ENCODE peak calls at places on chromosomes 16 and 17, in eight cellular contexts. M, U, V, K, S, B, L and I are unnamed samples.

GRCh38 chr16:104828-105374 is 26.9 kb downstream of the MPG start:
- DNase-seq in B (no peak), U (no peak), M (no peak), V (no peak), S (no peak), K (no peak), L (no peak), I (no peak)

GRCh38 chr16:1018447-1018846 is 36.9 kb downstream of the SOX8 start:
- DNase-seq in V (no peak), U (no peak), B (no peak), S (no peak), L (no peak), K (no peak), M (no peak), I (no peak)

GRCh38 chr17:64200080-64201042 is 62.7 kb downstream of the TEX2 start:
- DNase-seq in B (no peak), M (no peak), U (no peak), S (peak), V (no peak), L (peak), K (no peak), I (no peak)

GRCh38 chr16:67278773-67279295 is 498 bp upstream of the PLEKHG4 start:
- DNase-seq in M (peak), B (no peak), U (no peak), K (no peak), L (peak), V (no peak), S (peak), I (peak)

GRCh38 chr16:23148513-23149266 is 562 bp downstream of the USP31 start:
- DNase-seq in K (peak), M (no peak), L (peak), B (peak), V (no peak), U (peak), S (peak), I (peak)

GRCh38 chr16:11423315-11424117 is 78.3 kb downstream of the RMI2 start:
- DNase-seq in K (no peak), L (no peak), B (no peak), S (no peak), M (no peak), V (no peak), U (no peak), I (no peak)

GRCh38 chr16:57131351-57131970 is 39.1 kb downstream of the CPNE2 start:
- DNase-seq in K (no peak), U (no peak), B (no peak), M (no peak), S (peak), V (no peak), L (no peak), I (no peak)

GRCh38 chr17:42872251-42872965 is 21.4 kb downstream of the AOC3 start:
- DNase-seq in V (no peak), L (no peak), S (no peak), M (no peak), B (no peak), K (no peak), U (no peak), I (no peak)

GRCh38 chr17:79741751-79742588 is 11.2 kb downstream of the ENPP7 start:
- DNase-seq in M (peak), B (peak), S (peak), U (peak), L (peak), V (no peak), K (peak), I (peak)

GRCh38 chr16:4293822-4294457 is 21.1 kb upstream of the TFAP4 start:
- DNase-seq in V (no peak), S (no peak), K (no peak), M (no peak), U (peak), L (peak), B (no peak), I (no peak)